ENCODE peak calls at places on chromosomes 16 and 17, in ten cellular contexts. One of them, this sample, is unnamed.

GRCh38 chr16:2856061-2856670 is 1.8 kb downstream of the PRSS22 start:
- DNase-seq in upper lobe of right lung: no peak
- DNase-seq in AG04449: no peak
- DNase-seq in B cell: no peak
- DNase-seq in astrocyte of the spinal cord: no peak
- DNase-seq in D721Med: peak
- DNase-seq in A549: peak
- DNase-seq in CD4-positive, alpha-beta T cell: no peak
- DNase-seq in left ventricle myocardium inferior: no peak
- DNase-seq in cardiac fibroblast: no peak
- DNase-seq in this sample: peak

GRCh38 chr17:36994438-36994837 is 45.7 kb downstream of the AATF start:
- DNase-seq in astrocyte of the spinal cord: peak
- DNase-seq in A549: no peak
- DNase-seq in left ventricle myocardium inferior: no peak
- DNase-seq in B cell: no peak
- DNase-seq in CD4-positive, alpha-beta T cell: no peak
- DNase-seq in AG04449: peak
- DNase-seq in D721Med: no peak
- DNase-seq in upper lobe of right lung: no peak
- DNase-seq in cardiac fibroblast: peak
- DNase-seq in this sample: no peak

GRCh38 chr17:50130778-50131317 is 888 bp upstream of the SAMD14 start:
- DNase-seq in astrocyte of the spinal cord: no peak
- DNase-seq in B cell: no peak
- DNase-seq in A549: peak
- DNase-seq in AG04449: no peak
- DNase-seq in upper lobe of right lung: no peak
- DNase-seq in cardiac fibroblast: no peak
- DNase-seq in CD4-positive, alpha-beta T cell: no peak
- DNase-seq in left ventricle myocardium inferior: no peak
- DNase-seq in D721Med: no peak
- DNase-seq in this sample: no peak

GRCh38 chr17:77795685-77796084 is 162.8 kb upstream of the TNRC6C start:
- DNase-seq in D721Med: no peak
- DNase-seq in CD4-positive, alpha-beta T cell: no peak
- DNase-seq in A549: no peak
- DNase-seq in cardiac fibroblast: no peak
- DNase-seq in B cell: no peak
- DNase-seq in left ventricle myocardium inferior: no peak
- DNase-seq in AG04449: no peak
- DNase-seq in astrocyte of the spinal cord: no peak
- DNase-seq in upper lobe of right lung: no peak
- DNase-seq in this sample: no peak

GRCh38 chr17:44502598-44503079 is 567 bp downstream of the GPATCH8 start:
- DNase-seq in AG04449: no peak
- DNase-seq in A549: peak
- DNase-seq in D721Med: no peak
- DNase-seq in astrocyte of the spinal cord: peak
- DNase-seq in left ventricle myocardium inferior: no peak
- DNase-seq in cardiac fibroblast: peak
- DNase-seq in B cell: no peak
- DNase-seq in CD4-positive, alpha-beta T cell: no peak
- DNase-seq in upper lobe of right lung: no peak
- DNase-seq in this sample: no peak

GRCh38 chr16:14458576-14458975 is 171.5 kb downstream of the PARN start:
- DNase-seq in A549: no peak
- DNase-seq in AG04449: no peak
- DNase-seq in cardiac fibroblast: no peak
- DNase-seq in astrocyte of the spinal cord: no peak
- DNase-seq in upper lobe of right lung: no peak
- DNase-seq in left ventricle myocardium inferior: no peak
- DNase-seq in CD4-positive, alpha-beta T cell: no peak
- DNase-seq in B cell: no peak
- DNase-seq in D721Med: no peak
- DNase-seq in this sample: no peak

GRCh38 chr17:79022507-79022991 is 1.4 kb upstream of the C1QTNF1 start:
- DNase-seq in left ventricle myocardium inferior: peak
- DNase-seq in AG04449: no peak
- DNase-seq in CD4-positive, alpha-beta T cell: peak
- DNase-seq in B cell: no peak
- DNase-seq in upper lobe of right lung: peak
- DNase-seq in cardiac fibroblast: peak
- DNase-seq in A549: no peak
- DNase-seq in astrocyte of the spinal cord: no peak
- DNase-seq in D721Med: no peak
- DNase-seq in this sample: no peak

GRCh38 chr16:51166116-51166515 is 15.0 kb upstream of the SALL1 start:
- DNase-seq in B cell: no peak
- DNase-seq in upper lobe of right lung: no peak
- DNase-seq in cardiac fibroblast: no peak
- DNase-seq in D721Med: no peak
- DNase-seq in AG04449: no peak
- DNase-seq in A549: no peak
- DNase-seq in astrocyte of the spinal cord: no peak
- DNase-seq in CD4-positive, alpha-beta T cell: no peak
- DNase-seq in left ventricle myocardium inferior: no peak
- DNase-seq in this sample: no peak

GRCh38 chr16:9090101-9090959 is 1.1 kb upstream of the HAPSTR1 start:
- DNase-seq in CD4-positive, alpha-beta T cell: peak
- DNase-seq in left ventricle myocardium inferior: peak
- DNase-seq in D721Med: no peak
- DNase-seq in astrocyte of the spinal cord: no peak
- DNase-seq in B cell: peak
- DNase-seq in cardiac fibroblast: no peak
- DNase-seq in A549: no peak
- DNase-seq in upper lobe of right lung: peak
- DNase-seq in AG04449: no peak
- DNase-seq in this sample: peak

GRCh38 chr16:70808371-70808770 is 7.4 kb upstream of the VAC14 start:
- DNase-seq in AG04449: no peak
- DNase-seq in CD4-positive, alpha-beta T cell: no peak
- DNase-seq in A549: no peak
- DNase-seq in cardiac fibroblast: no peak
- DNase-seq in astrocyte of the spinal cord: no peak
- DNase-seq in D721Med: no peak
- DNase-seq in upper lobe of right lung: no peak
- DNase-seq in B cell: no peak
- DNase-seq in left ventricle myocardium inferior: no peak
- DNase-seq in this sample: no peak
- TF ChIP-seq CTCF in AG04449: no peak
- TF ChIP-seq CTCF in CD4-positive, alpha-beta T cell: no peak
- TF ChIP-seq CTCF in A549: no peak
- TF ChIP-seq CTCF in cardiac fibroblast: peak
- TF ChIP-seq CTCF in astrocyte of the spinal cord: peak
- TF ChIP-seq CTCF in D721Med: no peak
- TF ChIP-seq CTCF in upper lobe of right lung: peak
- TF ChIP-seq CTCF in B cell: no peak
- TF ChIP-seq CTCF in left ventricle myocardium inferior: no peak
- TF ChIP-seq CTCF in this sample: no peak

GRCh38 chr17:55175788-55176425 is 88.9 kb upstream of the HLF start:
- DNase-seq in astrocyte of the spinal cord: no peak
- DNase-seq in upper lobe of right lung: no peak
- DNase-seq in cardiac fibroblast: no peak
- DNase-seq in left ventricle myocardium inferior: no peak
- DNase-seq in A549: no peak
- DNase-seq in CD4-positive, alpha-beta T cell: no peak
- DNase-seq in B cell: peak
- DNase-seq in D721Med: no peak
- DNase-seq in AG04449: no peak
- DNase-seq in this sample: no peak

GRCh38 chr17:55174133-55174532 is 90.6 kb upstream of the HLF start:
- DNase-seq in A549: no peak
- DNase-seq in D721Med: no peak
- DNase-seq in left ventricle myocardium inferior: no peak
- DNase-seq in B cell: no peak
- DNase-seq in CD4-positive, alpha-beta T cell: no peak
- DNase-seq in AG04449: no peak
- DNase-seq in astrocyte of the spinal cord: no peak
- DNase-seq in cardiac fibroblast: no peak
- DNase-seq in upper lobe of right lung: no peak
- DNase-seq in this sample: no peak

GRCh38 chr17:55177914-55178217 is 86.9 kb upstream of the HLF start:
- DNase-seq in left ventricle myocardium inferior: no peak
- DNase-seq in CD4-positive, alpha-beta T cell: no peak
- DNase-seq in cardiac fibroblast: no peak
- DNase-seq in B cell: no peak
- DNase-seq in AG04449: no peak
- DNase-seq in astrocyte of the spinal cord: no peak
- DNase-seq in upper lobe of right lung: no peak
- DNase-seq in A549: no peak
- DNase-seq in D721Med: no peak
- DNase-seq in this sample: no peak

GRCh38 chr17:55172612-55173011 is 92.1 kb upstream of the HLF start:
- DNase-seq in D721Med: no peak
- DNase-seq in upper lobe of right lung: no peak
- DNase-seq in AG04449: no peak
- DNase-seq in cardiac fibroblast: no peak
- DNase-seq in astrocyte of the spinal cord: no peak
- DNase-seq in A549: no peak
- DNase-seq in left ventricle myocardium inferior: no peak
- DNase-seq in B cell: no peak
- DNase-seq in CD4-positive, alpha-beta T cell: no peak
- DNase-seq in this sample: no peak

DNA sequence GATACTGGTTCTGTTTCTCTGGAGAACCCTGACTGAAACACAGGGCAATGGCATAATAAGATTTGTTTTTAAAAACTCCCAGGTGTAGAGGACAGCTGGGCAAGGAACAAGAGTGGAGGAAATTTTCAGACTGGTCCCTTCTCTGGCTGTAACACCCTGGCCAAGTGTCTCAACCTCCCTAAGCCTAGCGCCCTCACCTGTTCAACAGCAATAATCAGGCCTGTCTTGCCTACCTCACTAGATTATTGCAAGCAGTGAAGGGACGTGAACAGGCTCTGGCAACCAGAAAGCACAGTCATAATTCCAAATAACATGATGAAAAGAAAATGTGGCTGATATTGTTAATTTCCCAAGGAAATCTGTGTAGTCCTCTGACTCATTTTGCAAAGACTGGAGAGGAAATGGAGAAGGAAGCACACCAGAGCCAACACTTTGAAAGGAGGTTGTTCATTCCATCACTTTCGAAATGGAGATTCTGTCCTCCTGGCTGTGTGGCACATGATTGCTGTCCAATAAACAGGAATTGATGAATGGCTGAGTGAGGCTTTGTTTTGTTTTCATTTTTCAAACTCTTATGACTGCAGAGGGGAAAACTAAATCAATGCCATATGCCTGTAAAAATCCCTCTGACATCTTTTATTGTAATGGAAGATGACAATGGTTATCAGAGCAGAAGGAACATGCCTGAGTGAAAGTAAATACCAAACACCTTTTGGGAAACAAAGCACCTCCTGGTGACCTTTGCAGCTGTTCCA is 87.4 kb upstream of the HLF start:
- DNase-seq in left ventricle myocardium inferior: no peak
- DNase-seq in CD4-positive, alpha-beta T cell: no peak
- DNase-seq in A549: peak
- DNase-seq in cardiac fibroblast: peak
- DNase-seq in astrocyte of the spinal cord: no peak
- DNase-seq in AG04449: no peak
- DNase-seq in upper lobe of right lung: no peak
- DNase-seq in D721Med: no peak
- DNase-seq in B cell: no peak
- DNase-seq in this sample: no peak
- TF ChIP-seq CTCF in left ventricle myocardium inferior: no peak
- TF ChIP-seq CTCF in CD4-positive, alpha-beta T cell: no peak
- TF ChIP-seq CTCF in A549: peak
- TF ChIP-seq CTCF in cardiac fibroblast: peak
- TF ChIP-seq CTCF in astrocyte of the spinal cord: no peak
- TF ChIP-seq CTCF in AG04449: no peak
- TF ChIP-seq CTCF in upper lobe of right lung: no peak
- TF ChIP-seq CTCF in D721Med: peak
- TF ChIP-seq CTCF in B cell: no peak
- TF ChIP-seq CTCF in this sample: no peak

GRCh38 chr17:8806206-8807069 is 7.3 kb upstream of the MFSD6L start:
- DNase-seq in left ventricle myocardium inferior: no peak
- DNase-seq in upper lobe of right lung: no peak
- DNase-seq in AG04449: no peak
- DNase-seq in CD4-positive, alpha-beta T cell: no peak
- DNase-seq in A549: no peak
- DNase-seq in astrocyte of the spinal cord: no peak
- DNase-seq in cardiac fibroblast: no peak
- DNase-seq in D721Med: no peak
- DNase-seq in B cell: peak
- DNase-seq in this sample: no peak

GRCh38 chr17:8803531-8804416 is 4.6 kb upstream of the MFSD6L start:
- DNase-seq in astrocyte of the spinal cord: no peak
- DNase-seq in B cell: no peak
- DNase-seq in upper lobe of right lung: no peak
- DNase-seq in D721Med: no peak
- DNase-seq in cardiac fibroblast: no peak
- DNase-seq in A549: peak
- DNase-seq in CD4-positive, alpha-beta T cell: no peak
- DNase-seq in left ventricle myocardium inferior: no peak
- DNase-seq in AG04449: no peak
- DNase-seq in this sample: no peak

GRCh38 chr17:8801135-8801840 is 2.1 kb upstream of the MFSD6L start:
- DNase-seq in CD4-positive, alpha-beta T cell: no peak
- DNase-seq in A549: no peak
- DNase-seq in D721Med: no peak
- DNase-seq in upper lobe of right lung: no peak
- DNase-seq in AG04449: no peak
- DNase-seq in left ventricle myocardium inferior: no peak
- DNase-seq in astrocyte of the spinal cord: no peak
- DNase-seq in cardiac fibroblast: no peak
- DNase-seq in B cell: no peak
- DNase-seq in this sample: no peak

GRCh38 chr17:8807070-8807550 is 7.9 kb upstream of the MFSD6L start:
- DNase-seq in AG04449: no peak
- DNase-seq in A549: no peak
- DNase-seq in CD4-positive, alpha-beta T cell: no peak
- DNase-seq in D721Med: no peak
- DNase-seq in B cell: peak
- DNase-seq in cardiac fibroblast: peak
- DNase-seq in upper lobe of right lung: no peak
- DNase-seq in left ventricle myocardium inferior: no peak
- DNase-seq in astrocyte of the spinal cord: no peak
- DNase-seq in this sample: peak
- TF ChIP-seq CTCF in AG04449: no peak
- TF ChIP-seq CTCF in A549: no peak
- TF ChIP-seq CTCF in CD4-positive, alpha-beta T cell: no peak
- TF ChIP-seq CTCF in D721Med: no peak
- TF ChIP-seq CTCF in B cell: no peak
- TF ChIP-seq CTCF in cardiac fibroblast: no peak
- TF ChIP-seq CTCF in upper lobe of right lung: no peak
- TF ChIP-seq CTCF in left ventricle myocardium inferior: no peak
- TF ChIP-seq CTCF in astrocyte of the spinal cord: no peak
- TF ChIP-seq CTCF in this sample: no peak

DNA sequence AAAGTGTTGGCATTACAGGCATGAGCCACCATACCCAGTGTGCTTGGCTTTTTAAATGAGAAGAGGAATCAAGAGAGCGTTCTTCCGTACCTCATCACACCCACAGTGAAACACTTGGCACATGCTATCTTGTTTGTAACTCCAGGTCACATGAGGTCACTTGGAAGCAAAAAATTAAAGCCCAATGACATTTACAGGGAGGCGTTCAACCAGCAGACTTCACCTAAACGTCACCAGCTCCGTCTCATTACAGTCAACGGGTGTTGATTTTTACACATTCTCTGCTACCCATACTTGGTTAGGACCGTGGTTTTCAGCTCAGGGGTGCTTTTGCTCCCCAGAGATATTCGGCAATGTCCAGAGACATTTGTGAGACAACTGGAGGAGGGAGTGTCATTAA is 127.0 kb downstream of the XYLT1 start:
- DNase-seq in D721Med: no peak
- DNase-seq in AG04449: no peak
- DNase-seq in astrocyte of the spinal cord: no peak
- DNase-seq in upper lobe of right lung: no peak
- DNase-seq in cardiac fibroblast: no peak
- DNase-seq in A549: no peak
- DNase-seq in B cell: peak
- DNase-seq in CD4-positive, alpha-beta T cell: no peak
- DNase-seq in left ventricle myocardium inferior: no peak
- DNase-seq in this sample: no peak
- TF ChIP-seq CTCF in D721Med: no peak
- TF ChIP-seq CTCF in AG04449: no peak
- TF ChIP-seq CTCF in astrocyte of the spinal cord: no peak
- TF ChIP-seq CTCF in upper lobe of right lung: no peak
- TF ChIP-seq CTCF in cardiac fibroblast: no peak
- TF ChIP-seq CTCF in A549: no peak
- TF ChIP-seq CTCF in B cell: no peak
- TF ChIP-seq CTCF in CD4-positive, alpha-beta T cell: no peak
- TF ChIP-seq CTCF in left ventricle myocardium inferior: no peak
- TF ChIP-seq CTCF in this sample: no peak

This sample was measured in GM13976.